ENCODE peak calls at places on chromosomes 3 and 15, in seven cellular contexts. U, O, D, P, L, M and C are unnamed samples.
A peak's percentile ranks its signal among the peaks of the same experiment; 100 is the strongest.

GRCh38 chr15:83559310-83559966 is 94.5 kb upstream of the ADAMTSL3 start:
- DNase-seq in U (peak; percentile 33), O (peak; percentile 48), D (peak; percentile 78), P (peak; percentile 74), L (peak; percentile 66), M (peak; percentile 20), C (peak; percentile 41)

GRCh38 chr15:101013769-101014223 is 94.6 kb downstream of the LRRK1 start:
- DNase-seq in U (no peak), O (no peak), D (no peak), P (no peak), L (no peak), M (no peak), C (no peak)

GRCh38 chr15:89381330-89381729 is 46.7 kb upstream of the POLG start:
- DNase-seq in U (no peak), O (no peak), D (no peak), P (no peak), L (peak; percentile 71), M (no peak), C (no peak)

GRCh38 chr15:23629234-23629805 is 18.3 kb downstream of the MAGEL2 start:
- DNase-seq in U (no peak), O (no peak), D (peak; percentile 34), P (no peak), L (peak; percentile 38), M (no peak), C (no peak)

GRCh38 chr3:4894891-4895530 is 84.2 kb upstream of the BHLHE40 start:
- DNase-seq in U (no peak), O (no peak), D (no peak), P (no peak), L (no peak), M (no peak), C (no peak)

GRCh38 chr15:85394552-85395333 is 14.3 kb downstream of the AKAP13 start:
- DNase-seq in U (no peak), O (peak; percentile 66), D (no peak), P (no peak), L (no peak), M (no peak), C (no peak)

GRCh38 chr3:181824961-181825360 is 113.2 kb downstream of the SOX2 start:
- DNase-seq in U (no peak), O (no peak), D (no peak), P (no peak), L (no peak), M (no peak), C (no peak)

GRCh38 chr3:131914090-131914691 is 120.6 kb downstream of the CPNE4 start:
- DNase-seq in U (no peak), O (no peak), D (no peak), P (no peak), L (no peak), M (no peak), C (no peak)

GRCh38 chr15:76099388-76099787 is 39.6 kb downstream of the TMEM266 start:
- DNase-seq in U (no peak), O (no peak), D (no peak), P (no peak), L (no peak), M (no peak), C (no peak)

GRCh38 chr3:125129512-125129962 is 73.7 kb upstream of the HEG1 start:
- DNase-seq in U (no peak), O (peak; percentile 59), D (peak; percentile 19), P (no peak), L (no peak), M (no peak), C (no peak)

GRCh38 chr15:76840830-76841460 is 64.2 kb downstream of the SCAPER start:
- DNase-seq in U (no peak), O (peak; percentile 26), D (peak; percentile 8), P (no peak), L (peak; percentile 42), M (no peak), C (no peak)

GRCh38 chr3:161420746-161421145 is 49.4 kb upstream of the SPTSSB start:
- DNase-seq in U (no peak), O (peak; percentile 94), D (no peak), P (no peak), L (no peak), M (no peak), C (no peak)

GRCh38 chr3:44442591-44443309 is 34.7 kb downstream of the ZNF445 start:
- DNase-seq in U (no peak), O (no peak), D (peak; percentile 16), P (no peak), L (no peak), M (no peak), C (no peak)

GRCh38 chr3:121629601-121630000 is 31.1 kb downstream of the HCLS1 start:
- DNase-seq in U (no peak), O (no peak), D (no peak), P (no peak), L (no peak), M (no peak), C (no peak)

GRCh38 chr15:86229966-86230365 is 150.3 kb downstream of the AGBL1 start:
- DNase-seq in U (no peak), O (no peak), D (no peak), P (no peak), L (no peak), M (no peak), C (no peak)

GRCh38 chr15:92801412-92801773 is 98.7 kb upstream of the CHD2 start:
- DNase-seq in U (no peak), O (no peak), D (no peak), P (no peak), L (no peak), M (no peak), C (no peak)

GRCh38 chr15:57785959-57786358 is 79.4 kb downstream of the POLR2M start:
- DNase-seq in U (no peak), O (no peak), D (no peak), P (no peak), L (no peak), M (no peak), C (no peak)

GRCh38 chr3:195897081-195897852 is 11.1 kb downstream of the TNK2 start:
- DNase-seq in U (no peak), O (no peak), D (peak; percentile 54), P (no peak), L (peak; percentile 83), M (no peak), C (no peak)

GRCh38 chr3:192916455-192917257 is 1.0 kb downstream of the MB21D2 start:
- DNase-seq in U (peak; percentile 38), O (peak; percentile 24), D (no peak), P (peak; percentile 75), L (peak; percentile 68), M (no peak), C (no peak)

GRCh38 chr15:62848631-62849050 is 193.9 kb upstream of the TPM1 start:
- DNase-seq in U (no peak), O (peak; percentile 13), D (no peak), P (peak; percentile 41), L (no peak), M (no peak), C (no peak)

DNA sequence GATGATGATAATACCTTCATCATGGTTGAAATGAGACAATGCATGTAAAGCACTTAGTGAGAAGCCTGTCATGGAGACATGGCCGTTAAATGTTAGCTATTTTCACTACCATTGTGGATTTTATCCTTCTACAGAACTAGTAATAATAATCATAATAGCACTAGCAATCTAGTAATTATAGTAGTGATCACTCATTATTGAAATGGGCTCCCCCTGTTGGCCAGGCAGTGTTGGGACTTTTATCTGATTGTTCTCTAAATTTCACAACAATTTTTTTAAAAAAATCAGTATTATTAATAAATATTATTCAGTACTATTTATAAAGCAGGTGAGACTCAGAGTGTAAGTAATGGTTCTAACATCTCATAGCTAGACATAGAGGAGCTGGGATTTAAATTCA is 396.3 kb downstream of the IL5RA start:
- DNase-seq in U (no peak), O (no peak), D (no peak), P (no peak), L (no peak), M (no peak), C (no peak)
- TF ChIP-seq TAF1 in U (no peak), O (no peak), D (no peak), P (no peak), L (no peak), M (no peak), C (no peak)

GRCh38 chr3:129688310-129688895 is 81.9 kb upstream of the PLXND1 start:
- DNase-seq in U (no peak), O (peak; percentile 78), D (no peak), P (peak; percentile 75), L (peak; percentile 38), M (no peak), C (no peak)

GRCh38 chr3:129684270-129684669 is 77.8 kb upstream of the PLXND1 start:
- DNase-seq in U (no peak), O (no peak), D (no peak), P (no peak), L (no peak), M (no peak), C (no peak)

GRCh38 chr3:129689036-129689435 is 82.6 kb upstream of the PLXND1 start:
- DNase-seq in U (no peak), O (no peak), D (no peak), P (no peak), L (no peak), M (no peak), C (no peak)

GRCh38 chr3:129687586-129688125 is 81.2 kb upstream of the PLXND1 start:
- DNase-seq in U (no peak), O (no peak), D (no peak), P (no peak), L (no peak), M (no peak), C (no peak)

DNA sequence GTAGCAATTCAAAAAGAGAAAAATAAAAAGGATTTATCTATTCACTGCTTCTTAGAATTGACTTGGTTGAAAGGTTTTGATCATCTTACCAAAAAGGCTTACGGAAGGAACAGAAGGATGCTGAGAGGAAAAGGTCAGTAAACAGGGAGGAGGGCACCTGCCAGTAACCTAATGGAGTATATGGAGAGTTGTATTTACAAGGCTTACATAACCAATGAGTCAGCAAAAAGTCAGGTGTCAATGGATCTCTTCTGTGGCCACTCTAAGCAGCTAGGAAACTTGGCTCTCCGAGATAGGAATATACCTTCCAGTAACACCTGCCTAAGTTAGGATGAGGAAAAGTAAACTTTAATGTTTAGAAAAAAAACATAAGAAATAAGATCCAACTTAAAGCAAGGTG is 80.5 kb upstream of the PLXND1 start:
- DNase-seq in U (no peak), O (peak; percentile 83), D (peak; percentile 22), P (no peak), L (no peak), M (no peak), C (no peak)
- TF ChIP-seq TAF1 in U (no peak), O (no peak), D (no peak), P (peak; percentile 24), L (no peak), M (no peak), C (no peak)

DNA sequence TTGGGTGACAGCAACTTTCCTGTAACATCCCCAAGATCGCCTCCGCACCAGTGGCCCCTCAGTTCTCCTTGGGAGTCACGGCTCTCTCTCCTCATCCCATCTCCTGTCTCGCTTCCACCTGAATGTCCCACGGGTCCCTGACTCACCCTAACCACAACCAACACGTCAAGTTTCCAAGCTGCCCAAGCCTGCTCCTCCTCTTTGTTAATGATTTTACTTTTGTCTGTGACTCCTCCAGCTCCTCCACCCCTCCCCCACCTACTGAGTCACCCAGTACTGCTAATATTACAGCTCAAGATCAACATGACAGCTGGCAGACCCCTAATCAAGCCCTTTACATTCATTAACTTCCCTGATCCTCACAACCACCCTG is 39.3 kb downstream of the BDH1 start:
- DNase-seq in U (no peak), O (peak; percentile 78), D (peak; percentile 57), P (no peak), L (no peak), M (no peak), C (no peak)
- TF ChIP-seq TAF1 in U (no peak), O (no peak), D (no peak), P (no peak), L (no peak), M (no peak), C (no peak)

GRCh38 chr3:10946526-10946925 is 46.0 kb upstream of the SLC6A1 start:
- DNase-seq in U (no peak), O (no peak), D (no peak), P (no peak), L (no peak), M (no peak), C (no peak)
- TF ChIP-seq TAF1 in U (no peak), O (no peak), D (no peak), P (no peak), L (no peak), M (no peak), C (no peak)